ENCODE peak calls at places on chromosomes 2 and 18, in four cellular contexts. Z, I, X and Y are unnamed samples.

GRCh38 chr18:44107187-44107586 is 573.5 kb upstream of the SETBP1 start:
- DNase-seq in I (no peak), Z (no peak), X (no peak), Y (no peak)

GRCh38 chr2:115976916-115977315 is 1534.5 kb downstream of the DPP10 start:
- DNase-seq in X (no peak), Z (no peak), I (no peak), Y (no peak)

GRCh38 chr2:149766339-149766738 is 178.8 kb upstream of the MMADHC start:
- DNase-seq in X (no peak), Z (no peak), I (no peak), Y (no peak)

GRCh38 chr2:150410809-150411208 is 76.7 kb downstream of the RND3 start:
- DNase-seq in I (peak; percentile 35), X (no peak), Z (no peak), Y (no peak)

GRCh38 chr18:78457011-78457410 is 522.6 kb upstream of the SALL3 start:
- DNase-seq in Z (no peak), X (no peak), I (no peak), Y (no peak)

GRCh38 chr2:206431439-206431838 is 11.9 kb upstream of the ADAM23 start:
- DNase-seq in Z (no peak), I (no peak), X (no peak), Y (no peak)

GRCh38 chr2:236146436-236146835 is 21.8 kb downstream of the GBX2 start:
- DNase-seq in X (no peak), Z (no peak), I (no peak), Y (no peak)

GRCh38 chr2:218621007-218621406 is 13.3 kb downstream of the PLCD4 start:
- DNase-seq in Z (no peak), I (no peak), X (no peak), Y (no peak)

GRCh38 chr2:221517362-221518121 is 54.6 kb downstream of the EPHA4 start:
- DNase-seq in Z (peak; percentile 57), I (no peak), X (no peak), Y (no peak)

GRCh38 chr2:197008229-197008628 is 81.7 kb upstream of the PGAP1 start:
- DNase-seq in X (no peak), Z (no peak), I (no peak), Y (no peak)

GRCh38 chr2:136207030-136207623 is 89.2 kb upstream of the CXCR4 start:
- DNase-seq in I (no peak), X (no peak), Z (peak; percentile 68), Y (no peak)

DNA sequence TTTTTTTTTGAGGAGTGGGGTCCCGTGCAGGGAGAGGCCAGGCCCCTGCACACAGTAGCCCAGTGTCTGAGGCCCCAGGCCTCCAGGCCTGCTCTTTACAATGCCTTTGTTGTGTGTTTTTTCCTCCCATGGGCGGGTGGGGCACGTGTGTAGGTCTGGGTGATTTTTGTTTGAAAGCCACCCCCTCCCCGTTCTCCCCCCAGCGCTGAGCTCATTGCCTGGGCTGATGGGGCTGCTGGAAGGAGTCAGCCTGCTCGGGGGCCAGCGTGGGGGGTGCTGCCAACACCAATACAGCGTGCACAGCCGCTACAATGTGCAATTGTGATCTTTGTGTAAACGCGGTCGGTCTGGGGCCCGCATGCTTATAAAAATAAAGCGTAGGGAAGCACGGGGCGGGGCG is 142.7 kb downstream of the DYSF start:
- DNase-seq in I (no peak), Z (no peak), X (no peak), Y (no peak)
- TF ChIP-seq CBX5 in I (no peak), Z (no peak), X (no peak), Y (no peak)

GRCh38 chr2:1849450-1849849 is 105.1 kb upstream of the PXDN start:
- DNase-seq in Z (no peak), X (no peak), I (no peak), Y (no peak)

GRCh38 chr2:1850031-1850430 is 105.7 kb upstream of the PXDN start:
- DNase-seq in I (no peak), Z (no peak), X (no peak), Y (no peak)

GRCh38 chr2:1848599-1848995 is 104.3 kb upstream of the PXDN start:
- DNase-seq in I (no peak), X (no peak), Z (no peak), Y (no peak)

GRCh38 chr2:1846046-1847015 is 102.0 kb upstream of the PXDN start:
- DNase-seq in X (no peak), I (no peak), Z (no peak), Y (no peak)

DNA sequence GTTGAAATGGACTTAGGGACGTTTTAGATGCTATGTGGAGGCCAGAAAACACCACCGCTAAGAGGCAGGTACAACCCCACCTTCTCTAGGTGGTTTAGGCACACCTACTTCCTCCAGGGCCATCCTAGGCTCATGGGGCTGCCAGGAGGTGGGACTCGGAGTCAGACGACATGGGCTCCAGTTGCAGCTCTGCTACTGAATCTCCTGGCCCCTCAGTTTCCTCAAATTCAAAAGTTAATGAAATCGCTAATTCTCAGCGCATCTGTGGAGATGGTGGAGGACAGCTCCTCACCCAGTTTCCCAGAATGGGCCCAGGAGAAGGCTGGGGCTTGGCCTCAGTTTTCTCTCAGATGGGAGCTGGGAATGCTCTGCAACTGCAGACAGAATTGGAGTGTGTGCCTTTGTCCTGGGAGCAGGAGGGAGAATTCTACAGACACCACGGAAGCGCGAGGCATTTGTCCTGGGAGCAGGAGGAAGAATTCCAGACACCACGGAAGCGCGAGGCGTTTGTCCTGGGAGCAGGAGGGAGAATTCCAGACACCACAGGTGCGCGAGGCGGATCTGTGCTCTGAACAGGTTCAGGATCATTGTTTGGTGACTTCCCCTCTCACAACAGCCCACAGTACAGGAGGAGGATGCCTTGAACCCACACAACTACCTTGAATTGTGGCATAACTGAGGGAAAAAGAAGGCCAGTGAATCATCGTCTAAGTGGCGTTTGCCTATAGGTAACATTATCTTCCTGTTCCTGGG is 103.7 kb upstream of the PXDN start:
- DNase-seq in I (no peak), Z (no peak), X (no peak), Y (no peak)
- TF ChIP-seq CBX5 in I (no peak), Z (no peak), X (no peak), Y (no peak)

DNA sequence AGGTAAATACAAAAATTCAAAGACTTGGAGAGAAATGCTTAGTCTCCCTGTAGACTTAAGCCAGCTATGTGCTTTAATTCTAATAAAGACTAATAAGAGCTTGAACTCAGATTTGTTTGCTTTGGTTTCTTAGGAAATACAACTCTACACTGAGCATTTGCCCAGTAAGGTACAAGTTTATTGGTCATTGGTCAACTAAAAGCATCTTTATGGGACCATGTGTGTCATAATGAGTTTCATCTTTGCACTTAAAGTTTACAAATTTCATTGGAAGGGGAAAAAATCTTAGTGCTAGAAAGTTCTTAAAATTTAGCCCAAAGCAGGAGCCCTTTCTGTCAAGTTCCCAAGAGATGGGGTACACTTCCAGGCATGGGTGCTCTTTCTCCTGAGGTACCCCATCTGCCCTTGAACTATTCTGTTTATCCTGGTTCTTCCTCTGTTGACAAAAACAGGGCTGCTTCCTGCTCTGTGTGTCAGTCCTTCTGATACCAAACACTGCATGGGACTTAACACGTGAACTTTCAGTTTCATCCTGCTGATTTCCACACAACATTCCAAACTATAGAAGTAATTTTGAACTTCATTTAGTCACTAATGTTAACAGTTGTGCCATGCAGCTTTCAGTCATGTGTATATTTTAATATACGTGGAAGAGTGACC is 200.2 kb downstream of the TPGS2 start:
- DNase-seq in I (peak; percentile 5), Z (no peak), X (no peak), Y (no peak)
- TF ChIP-seq CBX5 in I (no peak), Z (no peak), X (no peak), Y (no peak)

GRCh38 chr2:26414291-26414690 is 12.6 kb downstream of the DRC1 start:
- DNase-seq in I (no peak), X (no peak), Z (no peak), Y (no peak)
- TF ChIP-seq CBX5 in I (no peak), X (no peak), Z (no peak), Y (no peak)